ENCODE peak calls at places on chromosome 15, in five cellular contexts. W is fibroblast of lung, I is A549, E is heart left ventricle, N is foreskin fibroblast. J is an unnamed sample.

GRCh38 chr15:72271895-72272212 is 500 bp downstream of the PARP6 start:
- DNase-seq in W (peak), I (peak), E (no peak), N (peak), J (no peak)

GRCh38 chr15:99863527-99864198 is 130.4 kb upstream of the LYSMD4 start:
- DNase-seq in W (no peak), I (no peak), E (no peak), N (no peak), J (no peak)

GRCh38 chr15:98746375-98746679 is 98.0 kb downstream of the IGF1R start:
- DNase-seq in W (no peak), I (no peak), E (no peak), N (no peak), J (no peak)

GRCh38 chr15:49895337-49896223 is 223.5 kb downstream of the ATP8B4 start:
- DNase-seq in W (no peak), I (no peak), E (no peak), N (peak), J (no peak)

GRCh38 chr15:71294636-71295241 is 179.5 kb downstream of the THSD4 start:
- DNase-seq in W (peak), I (peak), E (no peak), N (peak), J (no peak)

GRCh38 chr15:99433026-99433756 is 132.6 kb upstream of the MEF2A start:
- DNase-seq in W (no peak), I (no peak), E (peak), N (no peak), J (no peak)

GRCh38 chr15:68428431-68428940 is 3.5 kb downstream of the ITGA11 start:
- DNase-seq in W (no peak), I (no peak), E (no peak), N (no peak), J (no peak)

GRCh38 chr15:88256261-88257230 is at the start of gene NTRK3:
- DNase-seq in W (peak), I (peak), E (no peak), N (peak), J (peak)

GRCh38 chr15:100878601-100879000 is 1.0 kb upstream of the ALDH1A3 start:
- DNase-seq in W (no peak), I (no peak), E (no peak), N (no peak), J (no peak)

GRCh38 chr15:57697588-57697987 is 8.9 kb upstream of the POLR2M start:
- DNase-seq in W (peak), I (no peak), E (no peak), N (peak), J (no peak)

GRCh38 chr15:49832421-49832980 is 211.7 kb downstream of the DTWD1 start:
- DNase-seq in W (no peak), I (peak), E (no peak), N (peak), J (no peak)

GRCh38 chr15:67097893-67098740 is 32.7 kb downstream of the SMAD3 start:
- DNase-seq in W (peak), I (no peak), E (peak), N (peak), J (peak)

GRCh38 chr15:85579957-85580694 is 199.7 kb downstream of the AKAP13 start:
- DNase-seq in W (no peak), I (peak), E (no peak), N (no peak), J (no peak)

GRCh38 chr15:27707216-27707710 is 391.9 kb downstream of the OCA2 start:
- DNase-seq in W (no peak), I (no peak), E (no peak), N (no peak), J (no peak)

GRCh38 chr15:62719316-62719715 is 323.2 kb upstream of the TPM1 start:
- DNase-seq in W (no peak), I (no peak), E (no peak), N (peak), J (no peak)

GRCh38 chr15:98745650-98746374 is 97.5 kb downstream of the IGF1R start:
- DNase-seq in W (no peak), I (no peak), E (no peak), N (peak), J (no peak)

GRCh38 chr15:55407631-55407948 is 569 bp downstream of the CCPG1 start:
- DNase-seq in W (peak), I (peak), E (no peak), N (no peak), J (no peak)

GRCh38 chr15:66657062-66658020 is 44.7 kb upstream of the SMAD6 start:
- DNase-seq in W (no peak), I (no peak), E (no peak), N (peak), J (no peak)

GRCh38 chr15:33442449-33442848 is 131.7 kb downstream of the RYR3 start:
- DNase-seq in W (no peak), I (no peak), E (no peak), N (no peak), J (no peak)

GRCh38 chr15:42688301-42688700 is 48.6 kb downstream of the CDAN1 start:
- DNase-seq in W (no peak), I (no peak), E (no peak), N (no peak), J (no peak)

GRCh38 chr15:35583863-35584528 is 38.0 kb upstream of the DPH6 start:
- DNase-seq in W (peak), I (no peak), E (no peak), N (no peak), J (no peak)

GRCh38 chr15:80404719-80405553 is 754 bp downstream of the ARNT2 start:
- DNase-seq in W (no peak), I (peak), E (no peak), N (peak), J (peak)

GRCh38 chr15:32866486-32867312 is 148.9 kb downstream of the GREM1 start:
- DNase-seq in W (no peak), I (peak), E (no peak), N (no peak), J (no peak)

GRCh38 chr15:91849749-91850161 is 3.8 kb upstream of the SLCO3A1 start:
- DNase-seq in W (peak), I (peak), E (no peak), N (peak), J (peak)

GRCh38 chr15:51623386-51623938 is 891 bp upstream of the DMXL2 start:
- DNase-seq in W (no peak), I (peak), E (no peak), N (no peak), J (no peak)

GRCh38 chr15:33742807-33743206 is 225.5 kb upstream of the CHRM5 start:
- DNase-seq in W (peak), I (no peak), E (no peak), N (peak), J (no peak)

GRCh38 chr15:68833734-68834334 is 13.1 kb upstream of the ANP32A start:
- DNase-seq in W (peak), I (no peak), E (no peak), N (no peak), J (peak)

GRCh38 chr15:69403611-69404010 is 10.5 kb upstream of the KIF23 start:
- DNase-seq in W (peak), I (no peak), E (no peak), N (peak), J (no peak)

GRCh38 chr15:45630958-45631691 is 3.7 kb upstream of the SQOR start:
- DNase-seq in W (peak), I (peak), E (no peak), N (peak), J (no peak)

GRCh38 chr15:72934006-72934405 is 118.3 kb upstream of the NEO1 start:
- DNase-seq in W (no peak), I (no peak), E (no peak), N (peak), J (no peak)

GRCh38 chr15:61195116-61196002 is 33.7 kb downstream of the RORA start:
- DNase-seq in W (peak), I (peak), E (no peak), N (peak), J (peak)

GRCh38 chr15:40282144-40282869 is 557 bp downstream of the ANKRD63 start:
- DNase-seq in W (no peak), I (peak), E (peak), N (peak), J (peak)
- TF ChIP-seq CTCF in W (peak), I (peak), E (peak), N (peak), J (peak)

DNA sequence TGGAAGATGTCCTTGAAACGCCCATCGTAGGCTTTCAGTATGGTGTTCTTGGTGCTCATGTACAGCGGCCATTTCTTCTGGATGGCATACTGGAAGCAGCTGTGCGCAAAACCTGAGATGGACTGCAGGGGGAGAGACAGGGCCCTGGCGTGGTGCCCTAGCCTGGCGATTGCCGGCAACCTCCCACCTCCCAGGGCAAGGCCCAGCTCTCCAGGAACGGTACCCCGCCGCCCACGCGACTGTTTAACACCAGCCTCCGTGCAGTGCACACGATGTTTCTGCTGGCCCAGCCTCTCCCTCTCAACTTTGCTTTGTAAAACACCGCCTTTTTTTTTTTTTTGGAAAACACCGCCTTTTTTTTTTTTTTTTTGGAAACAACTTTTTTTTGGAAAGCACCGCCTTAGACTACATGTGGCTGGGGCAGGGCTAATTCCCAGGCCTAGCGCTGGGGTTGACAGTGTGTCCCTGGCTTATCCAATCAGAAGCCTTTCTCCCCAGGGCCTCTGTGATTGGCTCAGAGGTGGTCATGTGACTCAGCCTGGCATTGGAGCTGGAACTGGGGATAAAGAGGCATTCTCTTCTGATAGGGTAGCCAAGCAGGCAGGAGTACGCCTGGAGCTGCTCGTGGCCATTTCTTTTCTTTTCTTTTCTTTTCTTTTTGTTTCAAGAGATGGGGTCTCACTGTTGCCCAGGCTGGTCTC is 14.7 kb downstream of the IDH2 start:
- DNase-seq in W (peak), I (peak), E (no peak), N (peak), J (peak)
- TF ChIP-seq CTCF in W (peak), I (no peak), E (no peak), N (peak), J (no peak)

GRCh38 chr15:23857028-23857641 is 170.0 kb upstream of the NDN start:
- DNase-seq in W (peak), I (peak), E (no peak), N (peak), J (peak)
- TF ChIP-seq CTCF in W (peak), I (peak), E (peak), N (peak), J (no peak)

DNA sequence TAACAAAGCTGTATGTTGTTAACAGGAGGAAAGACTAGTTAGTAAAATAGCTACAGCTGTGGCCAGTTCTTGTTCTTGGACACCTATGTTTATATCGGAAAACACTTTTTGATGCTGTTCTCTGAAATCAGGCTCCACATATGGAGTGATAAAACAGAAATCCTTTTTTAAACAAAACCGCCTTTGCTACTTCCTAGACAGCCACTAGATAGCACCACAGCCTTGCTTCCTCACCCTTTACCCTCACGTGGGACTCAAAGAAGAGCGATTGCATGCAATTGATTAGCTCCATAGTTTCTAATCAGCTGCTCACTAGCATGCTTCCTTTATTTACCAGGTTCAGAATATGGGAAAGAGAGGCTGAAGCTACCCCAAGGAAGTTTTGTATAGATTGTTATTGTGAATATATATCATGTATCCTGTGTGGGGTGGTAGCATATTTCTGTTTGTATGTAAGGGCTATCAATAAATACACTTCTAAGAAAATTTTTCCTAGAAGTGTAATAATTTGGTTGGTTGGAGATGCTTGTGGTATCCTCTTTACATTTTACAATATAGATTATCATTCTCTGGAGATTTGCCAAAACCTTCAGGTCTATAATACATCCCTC is 4.3 kb upstream of the MTFMT start:
- DNase-seq in W (peak), I (peak), E (no peak), N (peak), J (peak)
- TF ChIP-seq CTCF in W (peak), I (peak), E (peak), N (peak), J (peak)

GRCh38 chr15:59725172-59725486 is 36.0 kb upstream of the BNIP2 start:
- DNase-seq in W (no peak), I (no peak), E (no peak), N (no peak), J (no peak)
- TF ChIP-seq CTCF in W (no peak), I (no peak), E (no peak), N (no peak), J (peak)

GRCh38 chr15:44535092-44535491 is 1.9 kb upstream of the EIF3J start:
- DNase-seq in W (no peak), I (no peak), E (no peak), N (no peak), J (no peak)

GRCh38 chr15:44536962-44537727 is at the start of gene EIF3J:
- DNase-seq in W (peak), I (peak), E (peak), N (peak), J (peak)

GRCh38 chr15:44537728-44538240 is 837 bp downstream of the EIF3J start:
- DNase-seq in W (peak), I (peak), E (no peak), N (no peak), J (peak)

GRCh38 chr15:44535509-44536297 is 1.2 kb upstream of the EIF3J start:
- DNase-seq in W (no peak), I (peak), E (no peak), N (no peak), J (peak)

GRCh38 chr15:44536298-44536961 is 517 bp upstream of the EIF3J start:
- DNase-seq in W (no peak), I (no peak), E (peak), N (peak), J (peak)
- TF ChIP-seq CTCF in W (peak), I (no peak), E (peak), N (peak), J (peak)

GRCh38 chr15:77819271-77819806 is 186.6 kb upstream of the LINGO1 start:
- DNase-seq in W (no peak), I (no peak), E (no peak), N (no peak), J (no peak)

GRCh38 chr15:77821959-77822256 is 189.2 kb upstream of the LINGO1 start:
- DNase-seq in W (no peak), I (no peak), E (no peak), N (no peak), J (no peak)

GRCh38 chr15:77818484-77819270 is 186.0 kb upstream of the LINGO1 start:
- DNase-seq in W (no peak), I (no peak), E (no peak), N (no peak), J (no peak)

GRCh38 chr15:77821188-77821958 is 188.7 kb upstream of the LINGO1 start:
- DNase-seq in W (peak), I (peak), E (peak), N (peak), J (peak)

DNA sequence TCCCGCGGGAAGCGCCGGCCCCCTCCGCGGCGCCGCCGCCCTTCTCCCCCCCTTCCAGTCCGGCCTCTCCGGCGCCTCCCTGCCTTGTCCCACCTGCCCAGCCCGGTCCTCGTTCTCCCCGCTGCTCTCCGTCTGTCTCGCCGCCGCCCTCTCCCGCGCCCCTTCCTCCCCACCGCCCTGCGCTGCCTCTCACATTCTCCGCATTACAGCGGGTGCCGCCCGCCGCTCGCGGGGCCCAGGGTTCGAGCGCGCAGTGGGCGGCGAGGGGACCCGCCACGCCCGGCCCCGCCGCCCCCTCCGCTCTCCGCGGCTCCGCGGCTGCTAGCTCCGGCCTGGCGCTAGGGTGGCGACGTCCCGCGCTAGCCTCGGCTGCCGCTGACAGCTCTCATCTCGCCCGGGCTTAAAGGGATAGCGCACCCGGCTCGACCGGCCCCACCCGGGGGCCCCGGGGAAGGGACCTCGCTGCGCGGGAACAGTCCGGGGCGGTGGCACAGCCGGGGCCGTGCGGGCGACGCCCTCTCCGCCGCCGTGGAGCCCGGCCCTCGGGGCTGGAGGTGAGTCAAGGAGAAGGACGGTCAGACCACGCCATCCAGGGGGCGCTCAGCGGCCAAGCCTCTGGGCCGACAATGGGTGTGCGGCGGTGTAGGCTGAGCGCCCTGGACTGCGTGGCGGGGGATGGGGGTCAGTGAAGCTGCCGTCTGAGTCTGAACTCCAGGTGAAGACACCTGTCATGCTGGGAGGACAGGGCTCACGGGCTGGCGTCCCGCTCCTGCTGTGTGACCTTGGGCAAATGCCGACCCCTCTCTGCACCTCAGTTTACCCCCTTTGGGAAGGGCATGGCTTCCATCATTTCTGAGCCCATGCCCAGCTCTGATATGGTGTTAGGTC is 187.4 kb upstream of the LINGO1 start:
- DNase-seq in W (no peak), I (peak), E (no peak), N (peak), J (no peak)
- TF ChIP-seq CTCF in W (no peak), I (peak), E (peak), N (peak), J (no peak)